ENCODE peak calls at places on chromosomes 2 and 18, in six cellular contexts. V is NCI-H146; B is cardiac fibroblast; G is stimulated activated naive B cell treated with anti-CD40 and anti-IgM and Interleukin-4, amounts not matched to agents 10 μg/mL and 1 μg/mL and 100 μg/mL, for 72 hours; X is activated CD8-positive, alpha-beta memory T cell treated with anti-CD3 and anti-CD28 coated beads, Interleukin-2, amount 50 U/mL, for 48 hours; C is effector memory CD8-positive, alpha-beta T cell. H is an unnamed sample.

GRCh38 chr2:131488306-131489205 is 3.6 kb downstream of the MZT2A start:
- DNase-seq in B (no peak), V (no peak), X (no peak), C (no peak), G (no peak), H (no peak)

GRCh38 chr2:160736629-160737028 is 243.0 kb upstream of the RBMS1 start:
- DNase-seq in V (no peak), X (no peak), C (no peak), B (peak; percentile 69), G (no peak), H (no peak)

GRCh38 chr2:60212174-60212945 is 341.1 kb downstream of the BCL11A start:
- DNase-seq in B (no peak), C (no peak), G (no peak), V (no peak), X (no peak), H (no peak)

GRCh38 chr2:16425462-16426336 is 239.9 kb downstream of the CYRIA start:
- DNase-seq in G (no peak), V (peak; percentile 13), C (no peak), X (no peak), B (no peak), H (no peak)

GRCh38 chr2:221833972-221834371 is 261.9 kb upstream of the EPHA4 start:
- DNase-seq in V (peak; percentile 8), X (no peak), G (no peak), B (no peak), C (no peak), H (no peak)

GRCh38 chr2:159125858-159126257 is 157.4 kb downstream of the TANC1 start:
- DNase-seq in C (no peak), V (no peak), B (no peak), G (no peak), X (no peak), H (no peak)

GRCh38 chr2:212709287-212709686 is 170.7 kb upstream of the ERBB4 start:
- DNase-seq in G (no peak), B (no peak), C (no peak), X (no peak), V (no peak), H (no peak)

GRCh38 chr18:51135361-51135760 is 62.1 kb downstream of the MEX3C start:
- DNase-seq in V (no peak), B (peak; percentile 88), X (no peak), G (no peak), C (no peak), H (no peak)

GRCh38 chr2:158321264-158321663 is 135.3 kb downstream of the CCDC148 start:
- DNase-seq in C (no peak), X (no peak), G (no peak), B (peak; percentile 64), V (no peak), H (no peak)

GRCh38 chr2:71330155-71330554 is 1.4 kb upstream of the ZNF638 start:
- DNase-seq in G (no peak), V (no peak), X (no peak), B (no peak), C (no peak), H (no peak)

GRCh38 chr2:10009811-10010781 is 33.3 kb upstream of the KLF11 start:
- DNase-seq in G (no peak), C (no peak), X (no peak), V (no peak), B (peak; percentile 46), H (no peak)

GRCh38 chr2:20198796-20199361 is 26.1 kb downstream of the SDC1 start:
- DNase-seq in C (no peak), X (no peak), V (no peak), B (no peak), G (no peak), H (no peak)

GRCh38 chr2:2940702-2941655 is 436.6 kb downstream of the EIPR1 start:
- DNase-seq in C (no peak), B (no peak), V (no peak), X (no peak), G (no peak), H (no peak)

GRCh38 chr2:134491796-134492441 is 226.9 kb downstream of the TMEM163 start:
- DNase-seq in G (no peak), B (peak; percentile 2), X (no peak), C (no peak), V (peak; percentile 92), H (no peak)

GRCh38 chr2:27804146-27804545 is 32.6 kb downstream of the MRPL33 start:
- DNase-seq in C (no peak), G (no peak), X (no peak), V (no peak), B (peak; percentile 43), H (no peak)

GRCh38 chr2:140695163-140695562 is 1435.7 kb downstream of the LRP1B start:
- DNase-seq in C (no peak), G (no peak), B (peak; percentile 70), X (no peak), V (no peak), H (no peak)

GRCh38 chr2:28991021-28991420 is 9.9 kb downstream of the TOGARAM2 start:
- DNase-seq in C (no peak), V (no peak), B (peak; percentile 55), G (no peak), X (no peak), H (no peak)

GRCh38 chr2:144498215-144498614 is 21.7 kb downstream of the ZEB2 start:
- DNase-seq in G (no peak), V (no peak), B (no peak), C (no peak), X (no peak), H (no peak)

GRCh38 chr2:239319261-239319661 is 81.6 kb downstream of the HDAC4 start:
- DNase-seq in V (no peak), C (no peak), B (peak; percentile 48), G (no peak), X (peak; percentile 49), H (no peak)

GRCh38 chr2:22904126-22904684 is 480.8 kb upstream of the KLHL29 start:
- DNase-seq in X (peak; percentile 53), G (no peak), B (no peak), V (peak; percentile 44), C (no peak), H (no peak)

GRCh38 chr2:23944527-23944926 is 4.3 kb downstream of the UBXN2A start:
- DNase-seq in X (no peak), C (no peak), V (no peak), G (no peak), B (no peak), H (no peak)

GRCh38 chr2:56376699-56377665 is 193.2 kb downstream of the CCDC85A start:
- DNase-seq in B (peak; percentile 40), C (no peak), V (no peak), X (no peak), G (no peak), H (no peak)

GRCh38 chr2:106095478-106096392 is 98.4 kb downstream of the UXS1 start:
- DNase-seq in V (no peak), C (peak; percentile 71), G (peak; percentile 38), X (peak; percentile 81), B (no peak), H (no peak)

GRCh38 chr2:54030814-54031213 is 60.0 kb upstream of the PSME4 start:
- DNase-seq in X (no peak), C (no peak), V (no peak), B (no peak), G (no peak), H (no peak)

GRCh38 chr2:160332318-160332717 is 132.2 kb upstream of the ITGB6 start:
- DNase-seq in X (no peak), C (no peak), V (no peak), G (no peak), B (peak; percentile 67), H (no peak)

GRCh38 chr18:37566479-37567060 is 972 bp upstream of the CELF4 start:
- DNase-seq in X (no peak), B (peak; percentile 1), C (no peak), G (no peak), V (peak; percentile 85), H (no peak)

GRCh38 chr2:162317910-162318279 is 589 bp downstream of the IFIH1 start:
- DNase-seq in C (peak; percentile 23), V (peak; percentile 41), G (peak; percentile 36), B (peak; percentile 40), X (peak; percentile 72), H (peak; percentile 22)

GRCh38 chr18:38115201-38115600 is 549.6 kb upstream of the CELF4 start:
- DNase-seq in G (no peak), V (no peak), C (no peak), X (no peak), B (no peak), H (no peak)

GRCh38 chr2:183000846-183001245 is 37.4 kb downstream of the NCKAP1 start:
- DNase-seq in B (no peak), X (no peak), C (no peak), V (no peak), G (no peak), H (no peak)

GRCh38 chr2:211132586-211132985 is 576.2 kb downstream of the CPS1 start:
- DNase-seq in C (no peak), G (no peak), B (peak; percentile 63), X (no peak), V (no peak), H (no peak)

GRCh38 chr2:145194671-145195070 is 674.8 kb upstream of the ZEB2 start:
- DNase-seq in V (no peak), G (no peak), B (peak; percentile 9), X (no peak), C (no peak), H (no peak)

GRCh38 chr18:25349131-25349925 is 2.6 kb downstream of the ZNF521 start:
- DNase-seq in C (no peak), G (no peak), B (peak; percentile 12), V (no peak), X (peak; percentile 50), H (peak; percentile 89)

GRCh38 chr2:28394331-28394877 is 1.7 kb downstream of the FOSL2 start:
- DNase-seq in X (no peak), B (peak; percentile 65), C (peak; percentile 46), G (no peak), V (peak; percentile 19), H (no peak)

GRCh38 chr2:222796413-222797103 is 64.3 kb upstream of the ACSL3 start:
- DNase-seq in X (no peak), G (no peak), B (peak; percentile 18), C (no peak), V (peak; percentile 75), H (no peak)

GRCh38 chr18:70384181-70384790 is 95.4 kb downstream of the SOCS6 start:
- DNase-seq in X (no peak), V (no peak), G (no peak), B (peak; percentile 93), C (no peak), H (no peak)

GRCh38 chr2:127747621-127748020 is 46.3 kb downstream of the SFT2D3 start:
- DNase-seq in G (no peak), X (no peak), C (no peak), V (no peak), B (no peak), H (no peak)